ENCODE peak calls at places on chromosomes 16 and 17, in nine cellular contexts. Q is uterus; Y is ovary; L is mammary epithelial cell; F is fibroblast of lung; E is stomach; T is A549; R is CD8-positive, alpha-beta T cell; J is esophagus muscularis mucosa. X is an unnamed sample.

GRCh38 chr16:1645914-1646525 is 32.1 kb upstream of the JPT2 start:
- DNase-seq in Q (no peak), Y (no peak), L (peak; percentile 60), F (peak; percentile 5), E (no peak), T (peak; percentile 79), R (no peak), J (no peak), X (peak; percentile 29)

GRCh38 chr17:20955437-20956323 is 87.1 kb downstream of the USP22 start:
- DNase-seq in Q (peak; percentile 48), Y (no peak), L (peak; percentile 77), F (peak; percentile 47), E (no peak), T (no peak), R (no peak), J (no peak), X (peak; percentile 69)

GRCh38 chr16:12050361-12050760 is 73.8 kb downstream of the SNX29 start:
- DNase-seq in Q (no peak), Y (no peak), L (no peak), F (no peak), E (no peak), T (no peak), R (no peak), J (no peak), X (no peak)

GRCh38 chr17:44557653-44558285 is 485 bp downstream of the FZD2 start:
- DNase-seq in Q (peak; percentile 36), Y (peak; percentile 64), L (peak; percentile 39), F (peak; percentile 73), E (peak; percentile 36), T (peak; percentile 64), R (peak; percentile 29), J (no peak), X (peak; percentile 55)

GRCh38 chr17:7631398-7632380 is 1.8 kb downstream of the SHBG start:
- DNase-seq in Q (no peak), Y (no peak), L (no peak), F (no peak), E (no peak), T (no peak), R (no peak), J (no peak), X (no peak)

GRCh38 chr16:55349867-55350266 is 25.9 kb downstream of the IRX6 start:
- DNase-seq in Q (no peak), Y (no peak), L (no peak), F (no peak), E (no peak), T (no peak), R (no peak), J (no peak), X (no peak)

GRCh38 chr17:44759096-44759915 is 518 bp downstream of the ADAM11 start:
- DNase-seq in Q (no peak), Y (no peak), L (no peak), F (no peak), E (no peak), T (no peak), R (peak; percentile 22), J (no peak), X (no peak)

GRCh38 chr16:77450790-77451487 is 16.1 kb upstream of the ADAMTS18 start:
- DNase-seq in Q (no peak), Y (no peak), L (no peak), F (no peak), E (no peak), T (no peak), R (no peak), J (peak; percentile 72), X (no peak)

GRCh38 chr17:3033741-3034577 is 29.4 kb downstream of the OR1D5 start:
- DNase-seq in Q (no peak), Y (no peak), L (no peak), F (no peak), E (no peak), T (no peak), R (no peak), J (no peak), X (no peak)

GRCh38 chr17:67759355-67760171 is 41.8 kb downstream of the NOL11 start:
- DNase-seq in Q (peak; percentile 24), Y (peak; percentile 71), L (no peak), F (peak; percentile 78), E (no peak), T (no peak), R (no peak), J (no peak), X (peak; percentile 6)

GRCh38 chr17:34382586-34383224 is 19.7 kb upstream of the CCL1 start:
- DNase-seq in Q (no peak), Y (no peak), L (no peak), F (no peak), E (no peak), T (no peak), R (no peak), J (no peak), X (no peak)

GRCh38 chr16:84190731-84191388 is at the start of gene ADAD2:
- DNase-seq in Q (no peak), Y (no peak), L (no peak), F (no peak), E (no peak), T (peak; percentile 46), R (no peak), J (no peak), X (no peak)

GRCh38 chr17:7179317-7180254 is at the start of gene ASGR1:
- DNase-seq in Q (no peak), Y (no peak), L (no peak), F (no peak), E (no peak), T (no peak), R (no peak), J (no peak), X (no peak)

GRCh38 chr17:5526821-5527598 is 40.6 kb downstream of the MIS12 start:
- DNase-seq in Q (peak; percentile 85), Y (no peak), L (peak; percentile 89), F (peak; percentile 94), E (no peak), T (peak; percentile 81), R (no peak), J (no peak), X (peak; percentile 96)

DNA sequence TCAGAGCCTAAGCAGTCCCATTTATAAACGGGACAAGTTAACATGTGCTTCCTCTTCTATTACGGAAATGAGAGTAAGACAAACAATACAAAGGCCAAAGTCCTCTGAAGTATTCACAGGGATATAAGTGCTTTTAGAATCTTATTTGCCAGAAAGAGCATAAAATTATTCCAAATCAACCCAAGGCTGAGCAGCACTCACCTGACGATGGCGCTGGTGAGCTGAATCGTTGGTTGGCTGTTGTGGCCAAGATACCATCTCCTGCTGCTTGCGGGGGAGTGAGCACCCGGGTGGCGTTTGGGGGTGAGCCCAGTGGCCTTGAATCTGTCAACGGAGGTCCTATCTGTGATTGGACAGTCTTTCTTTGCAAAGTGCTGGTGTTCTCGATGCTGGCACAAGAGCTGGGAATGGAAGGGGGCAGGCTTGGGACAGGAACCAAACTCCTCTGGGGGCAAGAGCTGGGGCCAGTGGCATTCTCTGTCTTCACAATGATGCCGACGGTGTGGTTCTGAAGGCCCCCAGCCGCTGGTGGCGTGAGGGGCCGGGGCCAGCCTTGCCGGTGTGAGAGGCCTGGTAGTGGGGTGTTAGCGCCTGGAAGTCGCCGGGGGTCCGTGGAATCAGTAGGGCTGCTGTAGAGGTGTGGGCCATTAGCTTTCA is 9.5 kb upstream of the DHRS13 start:
- DNase-seq in Q (no peak), Y (no peak), L (no peak), F (no peak), E (no peak), T (peak; percentile 40), R (peak; percentile 37), J (no peak), X (no peak)
- TF ChIP-seq CTCF in Q (no peak), Y (no peak), L (peak; percentile 25), F (peak; percentile 31), E (peak; percentile 21), T (peak; percentile 38), R (no peak), J (no peak), X (peak; percentile 55)

GRCh38 chr16:57469917-57470470 is 7.5 kb downstream of the POLR2C start:
- DNase-seq in Q (no peak), Y (no peak), L (no peak), F (no peak), E (no peak), T (peak; percentile 49), R (no peak), J (no peak), X (no peak)

GRCh38 chr16:57471852-57472664 is 9.6 kb downstream of the POLR2C start:
- DNase-seq in Q (no peak), Y (peak; percentile 62), L (no peak), F (peak; percentile 4), E (no peak), T (peak; percentile 97), R (no peak), J (no peak), X (no peak)

GRCh38 chr16:57469046-57469445 is 6.6 kb downstream of the POLR2C start:
- DNase-seq in Q (no peak), Y (no peak), L (no peak), F (no peak), E (no peak), T (no peak), R (no peak), J (no peak), X (no peak)

GRCh38 chr16:57471209-57471608 is 8.7 kb downstream of the POLR2C start:
- DNase-seq in Q (no peak), Y (no peak), L (no peak), F (no peak), E (no peak), T (peak; percentile 68), R (no peak), J (no peak), X (no peak)

GRCh38 chr16:57470683-57471082 is 8.2 kb downstream of the POLR2C start:
- DNase-seq in Q (peak; percentile 71), Y (peak; percentile 87), L (no peak), F (peak; percentile 50), E (peak; percentile 84), T (peak; percentile 66), R (no peak), J (no peak), X (no peak)
- H3K27ac ChIP-seq in Q (peak overlapping the region; percentile 47), Y (no peak overlapping the region), L (no peak overlapping the region), F (no peak overlapping the region), E (peak overlapping the region; percentile 73), T (peak overlapping the region; percentile 96), R (no peak overlapping the region), J (no peak overlapping the region), X (no peak overlapping the region)

GRCh38 chr16:87163637-87164036 is 153.6 kb downstream of the C16orf95 start:
- DNase-seq in Q (no peak), Y (no peak), L (no peak), F (peak; percentile 15), E (no peak), T (no peak), R (no peak), J (no peak), X (no peak)
- H3K4me3 ChIP-seq in Q (no peak overlapping the region), Y (no peak overlapping the region), L (no peak overlapping the region), F (no peak overlapping the region), E (no peak overlapping the region), T (no peak overlapping the region), R (no peak overlapping the region), J (no peak overlapping the region), X (no peak overlapping the region)

DNA sequence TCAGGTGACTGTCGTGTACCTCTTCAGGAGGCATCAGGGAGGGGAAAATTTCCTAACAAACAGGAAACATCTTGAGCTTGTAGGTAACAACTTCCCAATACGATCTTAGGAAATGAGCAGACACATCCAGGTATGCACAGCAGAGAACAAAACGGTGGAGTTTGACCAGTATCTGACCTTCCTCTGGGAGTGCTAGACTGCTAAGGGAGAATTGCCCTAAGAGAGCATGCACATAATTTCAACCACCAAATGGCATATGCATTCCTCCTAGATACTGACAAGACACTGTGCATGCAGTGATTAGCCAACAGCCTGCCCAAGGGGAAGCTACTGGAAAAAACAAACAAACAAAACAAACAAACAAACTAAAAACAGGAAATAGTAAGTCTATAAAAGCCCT is 120.6 kb upstream of the RBBP6 start:
- DNase-seq in Q (no peak), Y (no peak), L (no peak), F (no peak), E (no peak), T (peak; percentile 13), R (no peak), J (no peak), X (no peak)
- TF ChIP-seq CTCF in Q (no peak), Y (no peak), L (no peak), F (no peak), E (no peak), T (no peak), R (no peak), J (no peak), X (no peak)